ENCODE peak calls at places on chromosomes 2 and 18, in ten cellular contexts. One of them, this sample, is unnamed.

GRCh38 chr2:223026357-223027110 is 25.5 kb upstream of the KCNE4 start:
- DNase-seq in kidney: no peak
- DNase-seq in spleen: no peak
- DNase-seq in brain pericyte: peak; percentile 66
- DNase-seq in PC-9: no peak
- DNase-seq in NCI-H2081: peak; percentile 75
- DNase-seq in HT-29: no peak
- DNase-seq in neural crest cell: no peak
- DNase-seq in effector CD4-positive, alpha-beta T cell: no peak
- DNase-seq in GM18507: no peak
- DNase-seq in this sample: no peak

GRCh38 chr2:63477686-63478085 is 110.6 kb downstream of the WDPCP start:
- DNase-seq in kidney: no peak
- DNase-seq in spleen: no peak
- DNase-seq in brain pericyte: no peak
- DNase-seq in PC-9: no peak
- DNase-seq in NCI-H2081: no peak
- DNase-seq in HT-29: no peak
- DNase-seq in neural crest cell: no peak
- DNase-seq in effector CD4-positive, alpha-beta T cell: no peak
- DNase-seq in GM18507: no peak
- DNase-seq in this sample: no peak

GRCh38 chr18:49342690-49343089 is 117.8 kb downstream of the DYM start:
- DNase-seq in kidney: no peak
- DNase-seq in spleen: no peak
- DNase-seq in brain pericyte: no peak
- DNase-seq in PC-9: no peak
- DNase-seq in NCI-H2081: no peak
- DNase-seq in HT-29: no peak
- DNase-seq in neural crest cell: no peak
- DNase-seq in effector CD4-positive, alpha-beta T cell: no peak
- DNase-seq in GM18507: no peak
- DNase-seq in this sample: no peak

GRCh38 chr2:2328847-2329246 is 2.2 kb downstream of the MYT1L start:
- DNase-seq in kidney: no peak
- DNase-seq in spleen: no peak
- DNase-seq in brain pericyte: no peak
- DNase-seq in PC-9: no peak
- DNase-seq in NCI-H2081: peak; percentile 24
- DNase-seq in HT-29: peak; percentile 34
- DNase-seq in neural crest cell: peak; percentile 56
- DNase-seq in effector CD4-positive, alpha-beta T cell: no peak
- DNase-seq in GM18507: no peak
- DNase-seq in this sample: peak; percentile 13

GRCh38 chr2:148653437-148653836 is 8.9 kb downstream of the EPC2 start:
- DNase-seq in kidney: no peak
- DNase-seq in spleen: no peak
- DNase-seq in brain pericyte: no peak
- DNase-seq in PC-9: no peak
- DNase-seq in NCI-H2081: no peak
- DNase-seq in HT-29: no peak
- DNase-seq in neural crest cell: no peak
- DNase-seq in effector CD4-positive, alpha-beta T cell: no peak
- DNase-seq in GM18507: no peak
- DNase-seq in this sample: no peak

GRCh38 chr18:47342566-47342965 is 91.1 kb upstream of the SKOR2 start:
- DNase-seq in kidney: no peak
- DNase-seq in spleen: no peak
- DNase-seq in brain pericyte: no peak
- DNase-seq in PC-9: no peak
- DNase-seq in NCI-H2081: no peak
- DNase-seq in HT-29: no peak
- DNase-seq in neural crest cell: no peak
- DNase-seq in effector CD4-positive, alpha-beta T cell: no peak
- DNase-seq in GM18507: no peak
- DNase-seq in this sample: no peak

GRCh38 chr2:179850188-179850587 is 11.2 kb downstream of the ZNF385B start:
- DNase-seq in kidney: no peak
- DNase-seq in spleen: no peak
- DNase-seq in brain pericyte: no peak
- DNase-seq in PC-9: peak; percentile 8
- DNase-seq in NCI-H2081: no peak
- DNase-seq in HT-29: peak; percentile 10
- DNase-seq in neural crest cell: no peak
- DNase-seq in effector CD4-positive, alpha-beta T cell: no peak
- DNase-seq in GM18507: no peak
- DNase-seq in this sample: no peak

GRCh38 chr2:218075975-218076811 is 7.1 kb downstream of the RUFY4 start:
- DNase-seq in kidney: no peak
- DNase-seq in spleen: no peak
- DNase-seq in brain pericyte: no peak
- DNase-seq in PC-9: no peak
- DNase-seq in NCI-H2081: no peak
- DNase-seq in HT-29: no peak
- DNase-seq in neural crest cell: no peak
- DNase-seq in effector CD4-positive, alpha-beta T cell: no peak
- DNase-seq in GM18507: no peak
- DNase-seq in this sample: no peak

GRCh38 chr2:95060446-95061118 is 35.1 kb downstream of the MAL start:
- DNase-seq in kidney: no peak
- DNase-seq in spleen: peak; percentile 63
- DNase-seq in brain pericyte: no peak
- DNase-seq in PC-9: no peak
- DNase-seq in NCI-H2081: no peak
- DNase-seq in HT-29: no peak
- DNase-seq in neural crest cell: no peak
- DNase-seq in effector CD4-positive, alpha-beta T cell: no peak
- DNase-seq in GM18507: no peak
- DNase-seq in this sample: no peak

GRCh38 chr2:191835539-191836350 is 11.1 kb downstream of the CAVIN2 start:
- DNase-seq in kidney: no peak
- DNase-seq in spleen: peak; percentile 67
- DNase-seq in brain pericyte: no peak
- DNase-seq in PC-9: no peak
- DNase-seq in NCI-H2081: no peak
- DNase-seq in HT-29: no peak
- DNase-seq in neural crest cell: no peak
- DNase-seq in effector CD4-positive, alpha-beta T cell: no peak
- DNase-seq in GM18507: no peak
- DNase-seq in this sample: no peak

This sample was measured in MG63.